ENCODE peak calls at places on chromosomes 1 and 21, in eight cellular contexts. V is astrocyte, L is adrenal gland, U is fibroblast of lung, S is esophagus squamous epithelium, X is GM23338, Q is PC-9, B is neural progenitor cell. T is an unnamed sample.

GRCh38 chr1:1623631-1624442 is 8.1 kb upstream of the MMP23B start:
- DNase-seq in U (no peak), L (peak; percentile 6), S (no peak), X (no peak), Q (no peak), V (no peak), B (no peak), T (no peak)

GRCh38 chr1:226596531-226597165 is 48.1 kb downstream of the STUM start:
- DNase-seq in U (no peak), Q (no peak), X (no peak), L (no peak), B (no peak), S (no peak), V (no peak), T (no peak)

GRCh38 chr1:66954208-66954607 is 29.4 kb downstream of the MIER1 start:
- DNase-seq in X (no peak), Q (no peak), U (no peak), L (no peak), S (no peak), V (no peak), B (no peak), T (no peak)

GRCh38 chr1:51044199-51044598 is 57.8 kb upstream of the C1orf185 start:
- DNase-seq in U (no peak), X (no peak), L (no peak), S (no peak), V (no peak), Q (no peak), B (no peak), T (no peak)

GRCh38 chr1:14413809-14414208 is 184.7 kb upstream of the KAZN start:
- DNase-seq in Q (no peak), B (no peak), U (peak; percentile 16), V (peak; percentile 74), L (no peak), S (no peak), X (no peak), T (no peak)

GRCh38 chr1:3717715-3718601 is 34.3 kb upstream of the CCDC27 start:
- DNase-seq in X (peak; percentile 78), Q (no peak), S (no peak), U (no peak), L (no peak), V (no peak), B (peak; percentile 88), T (no peak)

GRCh38 chr1:201648911-201649775 is 110.2 kb downstream of the NAV1 start:
- DNase-seq in V (no peak), L (no peak), Q (peak; percentile 26), S (no peak), X (peak; percentile 68), U (peak; percentile 58), B (peak; percentile 61), T (no peak)

GRCh38 chr1:111635324-111636009 is 15.9 kb downstream of the RAP1A start:
- DNase-seq in V (no peak), S (no peak), Q (no peak), U (no peak), B (no peak), L (no peak), X (no peak), T (no peak)

GRCh38 chr1:86466109-86466844 is 2.5 kb upstream of the CLCA1 start:
- DNase-seq in B (no peak), X (no peak), Q (no peak), S (no peak), L (no peak), U (no peak), V (no peak), T (no peak)

GRCh38 chr1:59057211-59057694 is 239.6 kb upstream of the FGGY start:
- DNase-seq in X (peak; percentile 27), Q (peak; percentile 68), L (peak; percentile 39), U (peak; percentile 98), V (peak; percentile 49), B (peak; percentile 45), S (no peak), T (peak; percentile 64)

GRCh38 chr1:46077669-46078068 is 54.8 kb downstream of the PIK3R3 start:
- DNase-seq in U (no peak), S (no peak), B (no peak), X (no peak), V (no peak), Q (no peak), L (no peak), T (no peak)

GRCh38 chr1:22527555-22528296 is 35.6 kb upstream of the EPHA8 start:
- DNase-seq in V (no peak), Q (no peak), X (peak; percentile 57), U (peak; percentile 14), L (no peak), S (no peak), B (peak; percentile 64), T (no peak)

GRCh38 chr21:33168886-33169285 is 60.9 kb upstream of the IFNAR2 start:
- DNase-seq in S (no peak), X (no peak), Q (no peak), L (no peak), V (no peak), B (no peak), U (no peak), T (no peak)

GRCh38 chr1:76723949-76724348 is 143.3 kb upstream of the ST6GALNAC5 start:
- DNase-seq in U (no peak), B (peak; percentile 8), X (peak; percentile 32), V (no peak), L (no peak), S (no peak), Q (no peak), T (no peak)

GRCh38 chr1:245380790-245381535 is 226.2 kb downstream of the KIF26B start:
- DNase-seq in L (no peak), V (no peak), S (no peak), Q (no peak), X (peak; percentile 63), B (peak; percentile 53), U (no peak), T (no peak)

GRCh38 chr1:205339717-205340116 is 17.0 kb downstream of the KLHDC8A start:
- DNase-seq in U (no peak), B (no peak), L (no peak), V (no peak), S (no peak), X (no peak), Q (no peak), T (no peak)

GRCh38 chr1:93807301-93807930 is 71.6 kb downstream of the DNTTIP2 start:
- DNase-seq in S (no peak), V (peak; percentile 70), L (no peak), Q (no peak), X (no peak), B (peak; percentile 33), U (no peak), T (no peak)

GRCh38 chr21:29376556-29376955 is 77.8 kb downstream of the BACH1 start:
- DNase-seq in U (peak; percentile 29), S (no peak), X (peak; percentile 80), V (no peak), B (peak; percentile 70), Q (no peak), L (no peak), T (no peak)

GRCh38 chr1:232667781-232668101 is 37.8 kb upstream of the SIPA1L2 start:
- DNase-seq in U (peak; percentile 42), X (no peak), Q (no peak), V (no peak), L (peak; percentile 31), S (no peak), B (no peak), T (no peak)

GRCh38 chr1:221740941-221741363 is 937 bp downstream of the DUSP10 start:
- DNase-seq in X (no peak), Q (no peak), B (peak; percentile 3), S (no peak), U (no peak), V (no peak), L (peak; percentile 26), T (no peak)

GRCh38 chr1:2212542-2213491 is 15.3 kb upstream of the SKI start:
- DNase-seq in V (peak; percentile 91), X (peak; percentile 98), L (peak; percentile 95), Q (peak; percentile 84), S (no peak), U (peak; percentile 96), B (peak; percentile 95), T (peak; percentile 92)

GRCh38 chr1:180255538-180256352 is 25.7 kb downstream of the LHX4 start:
- DNase-seq in U (no peak), L (no peak), Q (no peak), B (no peak), V (no peak), S (no peak), X (no peak), T (no peak)

GRCh38 chr1:61052393-61053280 is 29.7 kb upstream of the NFIA start:
- DNase-seq in V (no peak), S (no peak), B (peak; percentile 61), X (peak; percentile 69), L (no peak), Q (no peak), U (no peak), T (no peak)

DNA sequence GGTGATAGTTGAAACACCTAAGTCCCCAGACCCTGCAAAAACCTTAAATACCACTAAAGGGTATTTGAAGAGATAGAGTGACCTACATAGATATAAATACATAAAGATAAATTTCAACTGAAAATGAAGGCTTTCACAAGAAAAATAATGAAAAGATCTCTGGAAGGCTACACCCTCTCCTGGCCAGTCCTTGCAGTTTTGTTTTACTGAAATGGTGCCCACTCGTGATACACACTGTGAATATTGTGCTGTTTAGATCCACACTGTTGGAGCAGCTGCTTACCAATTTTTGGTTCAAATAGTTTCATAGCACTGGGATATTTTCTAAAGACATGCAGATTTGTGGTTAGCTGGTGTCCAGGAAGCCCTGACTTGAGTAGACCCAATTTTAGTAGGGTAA is 31.5 kb upstream of the RNF187 start:
- DNase-seq in V (no peak), Q (no peak), X (no peak), L (no peak), S (no peak), U (peak; percentile 53), B (no peak), T (no peak)
- TF ChIP-seq CTCF in V (no peak), Q (peak; percentile 33), X (peak; percentile 34), L (peak; percentile 12), S (no peak), U (peak; percentile 52), B (peak; percentile 20), T (no peak)

GRCh38 chr1:155064813-155065436 is 1.4 kb downstream of the EFNA4 start:
- DNase-seq in Q (no peak), L (peak; percentile 33), X (peak; percentile 28), U (no peak), S (no peak), V (no peak), B (no peak), T (no peak)
- H3K4me3 ChIP-seq in Q (peak overlapping the region; percentile 74), L (no peak overlapping the region), X (peak overlapping the region; percentile 97), U (peak overlapping the region; percentile 83), S (no peak overlapping the region), V (peak overlapping the region; percentile 85), B (peak overlapping the region; percentile 93), T (no peak overlapping the region)

GRCh38 chr1:156502396-156502748 is 1.8 kb upstream of the MEF2D start:
- DNase-seq in U (no peak), Q (peak; percentile 1), L (no peak), X (no peak), V (no peak), S (no peak), B (no peak), T (no peak)
- H3K4me1 ChIP-seq in U (peaks cover 43% of the 10 kb centered on the region), Q (peaks cover 56% of the 10 kb centered on the region), L (peaks cover 60% of the 10 kb centered on the region), X (peaks cover 48% of the 10 kb centered on the region), V (peaks cover 57% of the 10 kb centered on the region), S (peaks cover 62% of the 10 kb centered on the region), B (peaks cover 26% of the 10 kb centered on the region), T (peaks cover 55% of the 10 kb centered on the region)

DNA sequence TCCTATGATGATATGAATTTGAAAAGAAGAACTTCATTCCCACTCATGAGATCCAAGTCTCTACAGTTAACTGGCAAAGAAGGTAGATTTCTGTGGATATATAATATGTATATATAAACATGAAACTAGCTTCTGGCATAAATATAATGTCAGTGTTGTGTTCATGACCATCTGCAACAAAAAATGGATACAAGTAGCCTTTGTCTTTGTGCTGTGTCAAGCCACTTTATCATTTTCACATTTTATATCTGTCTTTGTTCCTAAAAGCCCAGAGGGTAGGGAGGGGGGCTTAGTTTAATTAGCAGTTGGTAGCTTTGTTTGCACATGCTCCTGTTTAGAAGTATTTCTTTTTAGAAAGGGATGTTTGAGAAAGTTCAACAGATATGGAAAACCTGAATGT is 56.2 kb upstream of the FASLG start:
- DNase-seq in U (no peak), S (no peak), Q (no peak), X (no peak), V (no peak), L (no peak), B (no peak), T (no peak)
- TF ChIP-seq CTCF in U (no peak), S (no peak), Q (no peak), X (no peak), V (no peak), L (no peak), B (no peak), T (no peak)

T was measured in thoracic aorta.